ENCODE peak calls at places on chromosomes 6 and 20, in nine cellular contexts. S, K, O, A, Z, M, Y, X and N are unnamed samples. For H3K4me1, the result is how much of the 10 kb centered on the place peaks cover.

GRCh38 chr6:64230530-64230929 is 594.9 kb downstream of the PHF3 start:
- DNase-seq in S (no peak), K (no peak), O (no peak), A (no peak), Z (no peak), M (no peak), Y (peak), X (no peak), N (no peak)

GRCh38 chr6:149380523-149380922 is 19.5 kb upstream of the SUMO4 start:
- DNase-seq in S (no peak), K (no peak), O (no peak), A (no peak), Z (no peak), M (peak), Y (no peak), X (no peak), N (no peak)

GRCh38 chr6:135869857-135870256 is 18.4 kb downstream of the PDE7B start:
- DNase-seq in S (no peak), K (no peak), O (no peak), A (no peak), Z (no peak), M (no peak), Y (no peak), X (no peak), N (no peak)

GRCh38 chr6:84150680-84151079 is 76.8 kb downstream of the CEP162 start:
- DNase-seq in S (no peak), K (no peak), O (no peak), A (no peak), Z (no peak), M (no peak), Y (no peak), X (no peak), N (no peak)

GRCh38 chr6:8195714-8196104 is 93.4 kb upstream of the EEF1E1 start:
- DNase-seq in S (no peak), K (no peak), O (no peak), A (no peak), Z (no peak), M (no peak), Y (no peak), X (no peak), N (no peak)

GRCh38 chr20:50930139-50931047 is 844 bp downstream of the ADNP start:
- DNase-seq in S (peak), K (peak), O (peak), A (peak), Z (peak), M (no peak), Y (peak), X (peak), N (peak)

GRCh38 chr20:56157530-56158203 is 90.9 kb upstream of the MC3R start:
- DNase-seq in S (no peak), K (no peak), O (no peak), A (no peak), Z (no peak), M (no peak), Y (no peak), X (no peak), N (no peak)

GRCh38 chr20:17834804-17835203 is 133.8 kb downstream of the SNX5 start:
- DNase-seq in S (no peak), K (no peak), O (no peak), A (no peak), Z (no peak), M (peak), Y (no peak), X (no peak), N (no peak)

GRCh38 chr6:135145509-135145865 is 35.6 kb upstream of the MYB start:
- DNase-seq in S (no peak), K (no peak), O (no peak), A (no peak), Z (no peak), M (no peak), Y (no peak), X (no peak), N (no peak)

GRCh38 chr20:62604796-62605195 is 37.5 kb upstream of the SLCO4A1 start:
- DNase-seq in S (no peak), K (no peak), O (no peak), A (no peak), Z (no peak), M (no peak), Y (no peak), X (no peak), N (no peak)

GRCh38 chr6:81859884-81860283 is 107.4 kb upstream of the TENT5A start:
- DNase-seq in S (peak), K (no peak), O (no peak), A (no peak), Z (no peak), M (no peak), Y (no peak), X (no peak), N (no peak)

GRCh38 chr20:1178623-1179022 is 6.2 kb downstream of the TMEM74B start:
- DNase-seq in S (no peak), K (no peak), O (no peak), A (no peak), Z (no peak), M (no peak), Y (no peak), X (no peak), N (no peak)

GRCh38 chr20:23668477-23668951 is 20.3 kb downstream of the CST4 start:
- DNase-seq in S (peak), K (no peak), O (peak), A (peak), Z (no peak), M (peak), Y (peak), X (peak), N (peak)

GRCh38 chr6:29552512-29553051 is 7.0 kb downstream of the UBD start:
- DNase-seq in S (no peak), K (no peak), O (no peak), A (no peak), Z (no peak), M (peak), Y (peak), X (no peak), N (peak)

GRCh38 chr20:31709939-31710338 is 12.7 kb downstream of the BCL2L1 start:
- DNase-seq in S (no peak), K (no peak), O (no peak), A (peak), Z (no peak), M (peak), Y (no peak), X (no peak), N (no peak)

GRCh38 chr6:169269180-169270076 is 15.8 kb upstream of the THBS2 start:
- DNase-seq in S (no peak), K (no peak), O (no peak), A (no peak), Z (no peak), M (peak), Y (no peak), X (no peak), N (no peak)

GRCh38 chr6:33677153-33677660 is 34.3 kb downstream of the UQCC2 start:
- DNase-seq in S (no peak), K (no peak), O (no peak), A (no peak), Z (no peak), M (peak), Y (no peak), X (no peak), N (no peak)

GRCh38 chr6:43828711-43829110 is 58.7 kb downstream of the VEGFA start:
- DNase-seq in S (no peak), K (no peak), O (no peak), A (no peak), Z (no peak), M (no peak), Y (no peak), X (no peak), N (no peak)

GRCh38 chr6:157714153-157714490 is 108.9 kb upstream of the SNX9 start:
- DNase-seq in S (no peak), K (no peak), O (no peak), A (no peak), Z (no peak), M (no peak), Y (no peak), X (no peak), N (no peak)

GRCh38 chr6:53734473-53735299 is 60.1 kb upstream of the LRRC1 start:
- DNase-seq in S (peak), K (peak), O (no peak), A (peak), Z (no peak), M (peak), Y (peak), X (peak), N (no peak)

GRCh38 chr6:38876470-38876869 is 161.4 kb downstream of the DNAH8 start:
- DNase-seq in S (no peak), K (no peak), O (no peak), A (peak), Z (no peak), M (no peak), Y (no peak), X (peak), N (peak)

GRCh38 chr6:89221971-89222887 is 5.1 kb upstream of the GABRR1 start:
- DNase-seq in S (no peak), K (no peak), O (no peak), A (no peak), Z (no peak), M (peak), Y (peak), X (no peak), N (no peak)

GRCh38 chr6:11828185-11828897 is 49.7 kb upstream of the ADTRP start:
- DNase-seq in S (no peak), K (no peak), O (no peak), A (no peak), Z (no peak), M (no peak), Y (no peak), X (no peak), N (no peak)

GRCh38 chr6:136127856-136128255 is 122.3 kb downstream of the MTFR2 start:
- DNase-seq in S (no peak), K (no peak), O (no peak), A (no peak), Z (no peak), M (no peak), Y (no peak), X (no peak), N (no peak)

GRCh38 chr6:33692760-33693158 is 18.7 kb downstream of the UQCC2 start:
- DNase-seq in S (no peak), K (peak), O (peak), A (peak), Z (no peak), M (no peak), Y (no peak), X (peak), N (peak)

GRCh38 chr20:63696311-63696627 is 183 bp upstream of the TNFRSF6B start:
- DNase-seq in S (peak), K (peak), O (peak), A (peak), Z (peak), M (peak), Y (no peak), X (no peak), N (no peak)

GRCh38 chr20:63697868-63698545 is 1.6 kb downstream of the TNFRSF6B start:
- DNase-seq in S (peak), K (peak), O (peak), A (no peak), Z (no peak), M (no peak), Y (peak), X (no peak), N (no peak)

GRCh38 chr20:63695419-63696310 is 787 bp upstream of the TNFRSF6B start:
- DNase-seq in S (peak), K (no peak), O (no peak), A (no peak), Z (peak), M (no peak), Y (peak), X (no peak), N (no peak)

GRCh38 chr20:63697357-63697867 is 960 bp downstream of the TNFRSF6B start:
- DNase-seq in S (peak), K (peak), O (peak), A (no peak), Z (no peak), M (peak), Y (peak), X (no peak), N (no peak)

GRCh38 chr20:63696628-63697356 is at the start of gene TNFRSF6B:
- DNase-seq in S (peak), K (no peak), O (peak), A (no peak), Z (peak), M (peak), Y (peak), X (no peak), N (peak)
- H3K4me3 ChIP-seq in S (no peak), K (peak), O (peak), A (peak), Z (peak), M (peak), Y (peak), X (no peak), N (no peak)

DNA sequence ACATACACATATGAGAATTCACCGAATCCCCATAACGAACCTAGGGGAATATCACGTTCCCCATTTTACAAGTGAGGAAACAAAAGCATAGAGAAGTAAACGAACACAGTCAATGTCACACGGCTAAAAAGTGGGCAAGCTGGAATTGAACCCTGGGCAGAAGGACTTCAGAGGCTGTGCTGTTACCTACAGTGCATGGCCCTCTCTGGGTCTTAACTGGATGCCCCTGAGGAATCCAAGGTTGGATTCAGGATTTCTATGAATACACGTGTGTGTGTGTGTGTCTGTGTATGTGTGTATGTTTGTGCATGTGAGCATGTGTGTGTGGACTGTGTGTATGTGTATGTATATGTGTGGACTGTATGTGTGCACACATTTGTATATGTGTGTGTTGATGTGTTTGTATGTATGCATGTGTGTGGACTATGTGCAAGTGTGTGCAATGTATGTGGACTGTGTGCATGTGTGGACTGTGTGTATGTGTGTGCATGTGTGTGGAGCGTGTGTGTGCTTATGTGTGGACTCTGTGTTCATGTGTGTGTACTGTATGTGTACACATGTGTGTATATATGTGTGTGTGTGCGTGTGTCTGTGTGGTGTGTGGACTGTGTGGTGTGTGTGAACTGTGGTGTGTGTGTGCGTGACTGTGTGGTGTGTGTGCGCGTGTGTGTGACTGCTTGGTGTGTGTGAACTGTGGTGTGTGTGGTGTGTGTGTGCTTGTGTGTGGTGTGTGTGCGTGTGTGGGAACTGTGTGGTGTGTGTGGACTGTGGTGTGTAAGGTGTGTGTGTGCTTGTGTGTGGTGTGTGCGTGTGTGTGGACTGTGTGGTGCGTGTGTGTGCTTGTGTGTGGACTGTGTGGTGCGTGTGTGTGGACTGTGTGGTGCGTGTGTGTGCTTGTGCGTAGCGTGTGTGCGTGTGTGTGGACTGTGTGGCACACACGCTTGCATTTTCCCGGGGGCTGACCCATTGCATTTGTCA is 49.0 kb downstream of the HNF4A start:
- DNase-seq in S (no peak), K (no peak), O (no peak), A (peak), Z (no peak), M (no peak), Y (no peak), X (no peak), N (no peak)
- H3K4me1 ChIP-seq in S (under half), K (under half), O (under half), A (under half), Z (under half), M (under half), Y (under half), X (under half), N (under half)

DNA sequence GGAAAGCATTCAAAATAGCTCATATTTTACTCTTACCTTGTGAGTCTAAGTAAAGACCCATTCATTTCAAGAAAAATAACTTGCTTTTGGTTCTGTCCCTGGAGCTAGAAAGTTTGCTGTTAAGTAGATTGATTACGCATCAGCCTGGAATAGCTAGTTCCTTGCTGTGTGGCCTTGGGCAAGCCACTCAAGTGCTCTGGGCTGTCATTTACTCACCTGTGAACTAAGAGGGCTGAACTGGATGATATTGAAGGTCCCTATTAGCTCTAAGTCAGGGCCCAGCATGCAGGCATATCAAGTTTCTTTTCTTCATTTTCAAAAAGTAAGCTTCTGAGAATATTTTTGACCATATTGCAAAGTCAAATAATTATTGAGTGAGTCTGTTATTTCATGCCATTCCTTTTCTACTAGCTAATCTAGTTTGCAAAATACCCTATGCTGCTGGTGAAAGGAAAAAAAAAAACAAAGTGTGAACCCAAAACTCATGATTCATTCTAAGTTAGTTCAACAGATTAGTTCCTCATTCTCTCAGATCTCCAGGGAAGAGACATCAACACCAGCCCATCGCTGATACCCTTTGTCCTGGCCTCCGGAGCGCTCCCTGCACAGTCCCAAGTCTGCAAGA is 106.5 kb upstream of the GMDS start:
- DNase-seq in S (no peak), K (no peak), O (no peak), A (no peak), Z (no peak), M (no peak), Y (no peak), X (no peak), N (no peak)
- H3K27ac ChIP-seq in S (no peak), K (no peak), O (no peak), A (no peak), Z (no peak), M (no peak), Y (no peak), X (no peak), N (no peak)

GRCh38 chr6:35496851-35497570 is at the start of gene TEAD3:
- DNase-seq in S (peak), K (peak), O (peak), A (peak), Z (peak), M (peak), Y (peak), X (peak), N (peak)
- H3K4me3 ChIP-seq in S (peak), K (peak), O (peak), A (peak), Z (peak), M (peak), Y (peak), X (peak), N (no peak)

DNA sequence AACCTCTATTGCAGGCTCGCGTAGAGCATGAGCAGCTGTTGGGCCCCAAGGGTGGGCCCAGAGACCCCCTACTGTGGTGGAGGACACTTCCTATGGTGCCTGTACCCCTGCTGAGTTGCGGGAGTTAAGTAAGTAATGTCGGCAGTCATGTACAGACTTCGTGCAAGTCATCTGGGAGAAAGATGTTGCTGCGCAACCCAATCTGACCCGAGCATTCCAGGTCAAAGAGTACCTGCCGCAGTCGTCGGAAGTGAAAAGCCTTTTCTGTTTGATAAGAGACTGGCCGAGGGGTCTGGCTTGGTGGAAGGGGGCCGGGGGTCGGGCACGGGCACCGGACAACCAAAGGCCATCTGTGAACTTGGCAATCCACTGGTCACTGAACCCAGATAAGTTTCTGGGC is 44.3 kb downstream of the OR2B6 start:
- DNase-seq in S (no peak), K (no peak), O (no peak), A (no peak), Z (no peak), M (no peak), Y (no peak), X (no peak), N (no peak)
- H3K4me1 ChIP-seq in S (under half), K (under half), O (under half), A (under half), Z (under half), M (under half), Y (under half), X (under half), N (under half)

DNA sequence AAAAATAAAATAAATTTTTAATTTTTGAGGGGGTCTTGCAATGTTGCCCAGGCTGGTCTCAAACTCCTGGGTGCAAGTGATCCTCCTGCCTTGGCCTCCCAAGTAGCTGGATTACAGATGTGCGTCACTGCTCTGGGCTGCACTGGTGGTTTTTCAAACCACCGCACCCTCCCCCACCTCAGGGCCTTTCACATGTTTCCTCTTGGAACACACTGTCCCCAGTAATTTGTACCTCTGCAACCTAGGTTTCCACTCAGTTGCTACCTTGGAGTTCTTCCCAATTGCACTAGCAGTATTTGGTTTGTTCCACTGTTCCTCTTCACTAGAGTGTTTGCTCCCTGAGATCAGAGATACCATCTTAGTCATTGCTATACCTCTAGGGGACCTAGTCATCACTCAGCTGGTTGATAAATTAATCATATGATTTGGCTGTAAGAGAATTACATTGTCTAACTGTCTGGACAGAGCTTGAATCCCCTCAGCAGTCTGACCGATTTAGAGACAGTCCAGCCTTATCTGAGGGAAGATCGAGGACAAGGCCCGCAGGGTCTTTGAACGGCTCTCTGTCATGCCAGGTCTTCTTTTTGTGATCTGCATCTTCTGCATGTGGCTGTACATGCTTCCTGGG is 32.0 kb downstream of the CEP43 start:
- DNase-seq in S (no peak), K (no peak), O (no peak), A (no peak), Z (no peak), M (no peak), Y (peak), X (no peak), N (no peak)
- H3K27ac ChIP-seq in S (no peak), K (no peak), O (no peak), A (no peak), Z (no peak), M (no peak), Y (no peak), X (no peak), N (no peak)